ENCODE peak calls at places on chromosomes 1 and 21, in eight cellular contexts. M, N, L, P, Z, I, G and D are unnamed samples.

GRCh38 chr1:243497939-243498681 is 242.3 kb downstream of the SDCCAG8 start:
- DNase-seq in M (no peak), N (no peak), L (no peak), P (no peak), Z (no peak), I (no peak), G (no peak), D (no peak)

GRCh38 chr1:90616395-90616794 is 100.7 kb downstream of the BARHL2 start:
- DNase-seq in M (no peak), N (no peak), L (peak), P (no peak), Z (no peak), I (peak), G (no peak), D (peak)

GRCh38 chr1:62746086-62746808 is 37.7 kb upstream of the ATG4C start:
- DNase-seq in M (peak), N (no peak), L (peak), P (peak), Z (no peak), I (peak), G (peak), D (no peak)

GRCh38 chr21:19507682-19508260 is 1104.2 kb upstream of the TMPRSS15 start:
- DNase-seq in M (no peak), N (no peak), L (no peak), P (no peak), Z (no peak), I (no peak), G (peak), D (no peak)

GRCh38 chr21:33844104-33844889 is 71.3 kb downstream of the ATP5PO start:
- DNase-seq in M (no peak), N (peak), L (no peak), P (peak), Z (no peak), I (no peak), G (no peak), D (no peak)

GRCh38 chr1:226662704-226663326 is 76.3 kb downstream of the ITPKB start:
- DNase-seq in M (peak), N (peak), L (no peak), P (peak), Z (peak), I (peak), G (peak), D (peak)

GRCh38 chr21:46038871-46039397 is 57.4 kb downstream of the COL6A1 start:
- DNase-seq in M (no peak), N (peak), L (no peak), P (peak), Z (no peak), I (peak), G (no peak), D (peak)

GRCh38 chr1:47785561-47786271 is 211.5 kb downstream of the TRABD2B start:
- DNase-seq in M (no peak), N (peak), L (no peak), P (no peak), Z (no peak), I (no peak), G (no peak), D (no peak)

GRCh38 chr1:53592521-53592982 is 133.4 kb downstream of the DMRTB1 start:
- DNase-seq in M (no peak), N (no peak), L (peak), P (no peak), Z (peak), I (peak), G (peak), D (peak)

GRCh38 chr21:45875881-45876280 is 105.7 kb upstream of the COL6A1 start:
- DNase-seq in M (no peak), N (no peak), L (no peak), P (no peak), Z (no peak), I (no peak), G (no peak), D (no peak)

GRCh38 chr1:32448773-32449456 is 16.0 kb upstream of the ZBTB8B start:
- DNase-seq in M (no peak), N (no peak), L (no peak), P (no peak), Z (no peak), I (no peak), G (no peak), D (no peak)

GRCh38 chr1:19310720-19311502 is 1.0 kb downstream of the AKR7A2 start:
- DNase-seq in M (no peak), N (no peak), L (no peak), P (no peak), Z (no peak), I (no peak), G (peak), D (no peak)

GRCh38 chr1:86202552-86203340 is 46.2 kb upstream of the COL24A1 start:
- DNase-seq in M (no peak), N (no peak), L (no peak), P (no peak), Z (no peak), I (no peak), G (no peak), D (no peak)

GRCh38 chr1:82979593-82980230 is 1019.2 kb downstream of the TTLL7 start:
- DNase-seq in M (no peak), N (no peak), L (peak), P (no peak), Z (no peak), I (no peak), G (no peak), D (no peak)

GRCh38 chr1:20233866-20234265 is 47.5 kb upstream of the PLA2G2C start:
- DNase-seq in M (no peak), N (no peak), L (peak), P (no peak), Z (no peak), I (no peak), G (peak), D (no peak)

GRCh38 chr1:219798283-219799030 is 129.9 kb downstream of the SLC30A10 start:
- DNase-seq in M (no peak), N (no peak), L (no peak), P (no peak), Z (no peak), I (peak), G (no peak), D (no peak)

GRCh38 chr1:8347635-8348034 is 29.7 kb downstream of the SLC45A1 start:
- DNase-seq in M (no peak), N (no peak), L (no peak), P (no peak), Z (no peak), I (peak), G (no peak), D (no peak)

GRCh38 chr1:147079400-147080012 is 92.8 kb downstream of the PRKAB2 start:
- DNase-seq in M (no peak), N (no peak), L (no peak), P (no peak), Z (no peak), I (no peak), G (no peak), D (no peak)

GRCh38 chr1:102970496-102971078 is 137.7 kb downstream of the COL11A1 start:
- DNase-seq in M (peak), N (no peak), L (peak), P (peak), Z (no peak), I (peak), G (peak), D (no peak)